ENCODE peak calls at places on chromosome 11, in ten cellular contexts. B is fibroblast of lung, O is MM.1S, J is keratinocyte, M is IMR-90, W is suprapubic skin, A is heart left ventricle, Z is lower lobe of right lung, X is brain microvascular endothelial cell, N is uterus. F is an unnamed sample.

GRCh38 chr11:67355794-67356550 is 2.6 kb upstream of the POLD4 start:
- DNase-seq in O (no peak), X (no peak), A (no peak), W (no peak), Z (no peak), N (no peak), M (no peak), B (no peak), J (no peak), F (no peak)

GRCh38 chr11:133905677-133906156 is 51.1 kb downstream of the IGSF9B start:
- DNase-seq in B (no peak), M (no peak), X (no peak), N (no peak), W (peak; percentile 17), O (no peak), Z (no peak), J (no peak), A (no peak), F (peak; percentile 9)

GRCh38 chr11:116467809-116468208 is 305.0 kb downstream of the BUD13 start:
- DNase-seq in Z (no peak), X (no peak), B (peak; percentile 4), A (no peak), N (no peak), O (no peak), M (no peak), W (no peak), J (no peak), F (no peak)

GRCh38 chr11:88414981-88415391 is 77.5 kb upstream of the CTSC start:
- DNase-seq in B (peak; percentile 71), N (no peak), J (no peak), A (no peak), X (peak; percentile 49), W (no peak), M (peak; percentile 44), O (peak; percentile 42), Z (no peak), F (no peak)

GRCh38 chr11:12430912-12431311 is 53.5 kb downstream of the PARVA start:
- DNase-seq in A (peak; percentile 54), J (no peak), Z (no peak), N (peak; percentile 95), O (no peak), W (peak; percentile 78), M (peak; percentile 91), B (peak; percentile 89), X (peak; percentile 56), F (peak; percentile 73)

GRCh38 chr11:64865286-64866172 is 12.9 kb downstream of the EHD1 start:
- DNase-seq in O (peak; percentile 80), N (no peak), M (peak; percentile 92), A (no peak), Z (no peak), W (no peak), J (no peak), B (peak; percentile 85), X (peak; percentile 80), F (no peak)

GRCh38 chr11:7485136-7485853 is at the start of gene OLFML1:
- DNase-seq in Z (no peak), N (peak; percentile 37), W (no peak), B (no peak), J (no peak), O (no peak), M (no peak), A (peak; percentile 35), X (no peak), F (no peak)

GRCh38 chr11:46682773-46683752 is 17.4 kb downstream of the ARHGAP1 start:
- DNase-seq in M (no peak), B (peak; percentile 47), O (no peak), J (no peak), X (no peak), Z (peak; percentile 20), N (peak; percentile 36), W (no peak), A (no peak), F (no peak)

GRCh38 chr11:46529928-46530574 is 63.8 kb downstream of the AMBRA1 start:
- DNase-seq in X (no peak), M (no peak), J (no peak), O (no peak), B (no peak), Z (no peak), N (no peak), W (no peak), A (no peak), F (no peak)

DNA sequence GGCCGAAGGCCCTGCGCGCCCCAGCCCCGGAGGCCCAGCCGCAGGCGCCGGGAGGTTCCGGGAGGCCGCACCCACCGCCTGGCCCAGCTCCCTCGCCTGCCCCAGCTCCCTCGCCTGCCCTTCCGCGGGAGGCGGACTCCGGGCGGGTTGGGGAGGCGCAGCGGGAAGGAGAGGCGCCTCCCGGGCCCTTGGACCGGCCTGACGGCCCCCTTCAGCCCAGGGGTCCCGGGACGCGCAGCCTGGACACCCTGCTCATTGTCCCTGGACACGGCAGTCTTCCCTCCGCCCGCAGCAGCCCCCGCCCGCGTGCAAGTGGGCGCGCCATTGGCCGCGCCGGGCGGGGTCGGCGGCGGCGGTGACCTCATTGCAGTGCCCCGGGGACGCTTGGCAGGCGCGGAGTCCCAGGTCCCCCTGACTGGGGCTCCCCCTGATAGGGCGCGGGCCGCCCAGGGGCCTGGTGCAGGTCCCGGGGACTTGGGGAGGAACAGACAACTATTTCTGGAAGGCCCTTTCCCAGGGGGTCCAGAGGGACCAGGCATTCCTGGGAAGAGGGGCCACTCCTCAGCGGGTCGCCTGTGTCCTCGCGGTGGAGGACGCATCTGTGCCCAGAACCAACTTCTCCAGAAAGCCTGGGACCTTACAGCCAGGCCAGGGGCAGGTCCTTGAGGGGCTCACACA is 501 bp downstream of the CD151 start:
- DNase-seq in J (no peak), A (peak; percentile 76), X (no peak), N (no peak), O (peak; percentile 33), M (no peak), B (no peak), W (no peak), Z (peak; percentile 73), F (no peak)
- H3K36me3 ChIP-seq in J (peaks cover 7% of the 10 kb centered on the region), A (peaks cover 4% of the 10 kb centered on the region), X (peaks cover 20% of the 10 kb centered on the region), N (no peaks in the 10 kb centered on the region), O (no peaks in the 10 kb centered on the region), M (peaks cover 21% of the 10 kb centered on the region), B (peaks cover 22% of the 10 kb centered on the region), W (peaks cover 22% of the 10 kb centered on the region), Z (peaks cover 25% of the 10 kb centered on the region), F (peaks cover 23% of the 10 kb centered on the region)

GRCh38 chr11:36012410-36012809 is 68.5 kb downstream of the LDLRAD3 start:
- DNase-seq in J (no peak), Z (no peak), N (no peak), A (no peak), W (no peak), B (peak; percentile 48), O (no peak), X (peak; percentile 61), M (peak; percentile 56), F (no peak)
- H3K27ac ChIP-seq in J (peak overlapping the region; percentile 37), Z (no peak overlapping the region), N (peak overlapping the region; percentile 3), A (peak overlapping the region; percentile 20), W (no peak overlapping the region), B (no peak overlapping the region), O (no peak overlapping the region), X (peak overlapping the region; percentile 47), M (no peak overlapping the region), F (peak overlapping the region; percentile 95)

GRCh38 chr11:131511794-131512193 is 141.4 kb downstream of the NTM start:
- DNase-seq in J (no peak), Z (no peak), M (no peak), X (peak; percentile 3), W (no peak), O (peak; percentile 88), N (no peak), A (no peak), B (no peak), F (no peak)

GRCh38 chr11:131512228-131512627 is 141.8 kb downstream of the NTM start:
- DNase-seq in B (no peak), A (no peak), Z (no peak), W (no peak), J (no peak), M (no peak), O (no peak), N (no peak), X (no peak), F (no peak)

GRCh38 chr11:131510662-131511061 is 140.2 kb downstream of the NTM start:
- DNase-seq in O (no peak), A (no peak), Z (no peak), N (no peak), W (no peak), X (no peak), J (no peak), B (no peak), M (no peak), F (no peak)

GRCh38 chr11:131514062-131514461 is 143.6 kb downstream of the NTM start:
- DNase-seq in B (no peak), J (no peak), W (no peak), A (no peak), O (no peak), N (no peak), X (no peak), M (no peak), Z (no peak), F (no peak)
- TF ChIP-seq CTCF in B (no peak), J (no peak), W (no peak), A (no peak), O (no peak), N (no peak), X (no peak), M (no peak), Z (no peak), F (no peak)

GRCh38 chr11:36488096-36488495 is 22.0 kb downstream of the TRAF6 start:
- DNase-seq in M (no peak), X (no peak), Z (no peak), W (no peak), B (no peak), J (no peak), O (peak; percentile 34), A (no peak), N (no peak), F (no peak)

GRCh38 chr11:36487619-36488018 is 22.5 kb downstream of the TRAF6 start:
- DNase-seq in Z (no peak), J (no peak), N (no peak), W (no peak), O (peak; percentile 20), B (no peak), M (no peak), A (no peak), X (no peak), F (no peak)

GRCh38 chr11:36480833-36481232 is 29.2 kb downstream of the TRAF6 start:
- DNase-seq in M (no peak), W (no peak), X (no peak), Z (no peak), O (no peak), A (no peak), J (no peak), N (no peak), B (no peak), F (no peak)

GRCh38 chr11:36490026-36490806 is 19.9 kb downstream of the TRAF6 start:
- DNase-seq in B (no peak), O (no peak), W (no peak), J (no peak), M (no peak), N (no peak), X (no peak), A (no peak), Z (no peak), F (no peak)

DNA sequence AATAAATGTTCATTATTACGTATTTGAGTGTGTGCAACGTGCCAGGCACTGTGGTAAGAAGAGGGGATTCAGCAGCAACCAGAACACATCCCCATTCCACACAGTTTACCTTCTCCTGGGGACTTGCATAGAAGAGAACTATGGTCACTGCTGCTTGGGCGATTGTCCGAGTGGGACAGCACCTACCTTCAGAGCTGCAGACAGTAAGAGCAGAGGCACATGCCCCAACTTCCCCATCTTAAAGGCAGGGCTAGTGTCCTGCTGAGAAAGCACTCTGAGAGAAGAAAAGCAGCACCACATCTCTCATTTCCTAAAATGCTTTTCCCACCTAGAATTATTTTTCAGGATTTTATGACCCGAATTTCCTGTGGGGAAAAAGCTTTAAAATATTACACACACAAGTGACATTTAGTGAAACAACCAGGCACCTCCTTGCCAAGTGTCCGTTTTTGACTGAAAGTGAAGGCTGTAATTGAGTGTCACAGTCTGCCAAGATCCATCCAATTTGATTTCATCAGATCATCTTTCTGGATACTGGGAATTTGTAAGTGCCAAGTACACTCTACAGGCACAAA is 24.7 kb downstream of the TRAF6 start:
- DNase-seq in X (no peak), N (no peak), J (no peak), B (no peak), A (no peak), M (no peak), O (no peak), W (no peak), Z (no peak), F (no peak)
- H3K36me3 ChIP-seq in X (peaks cover 29% of the 10 kb centered on the region), N (no peaks in the 10 kb centered on the region), J (peaks cover 18% of the 10 kb centered on the region), B (peaks cover 6% of the 10 kb centered on the region), A (peaks cover 18% of the 10 kb centered on the region), M (peaks cover 27% of the 10 kb centered on the region), O (no peaks in the 10 kb centered on the region), W (peaks cover 58% of the 10 kb centered on the region), Z (peaks cover 62% of the 10 kb centered on the region), F (peaks cover 47% of the 10 kb centered on the region)

F was measured in RWPE2.